ENCODE peak calls at places on chromosomes 3 and 15, in five cellular contexts. P is coronary artery, A is HFF-Myc, K is cardiac muscle cell, D is neural progenitor cell. F is an unnamed sample.

GRCh38 chr3:143000525-143000924 is 845 bp upstream of the U2SURP start:
- DNase-seq in K (peak; percentile 46), A (no peak), P (no peak), D (peak; percentile 41), F (no peak)

GRCh38 chr15:85889956-85890619 is 95.4 kb upstream of the KLHL25 start:
- DNase-seq in K (no peak), A (no peak), D (no peak), P (no peak), F (no peak)

GRCh38 chr3:169362261-169362660 is 301.3 kb downstream of the MECOM start:
- DNase-seq in K (peak; percentile 79), A (peak; percentile 10), P (no peak), D (no peak), F (no peak)

GRCh38 chr3:22353126-22353525 is 602.1 kb upstream of the ZNF385D start:
- DNase-seq in A (no peak), P (no peak), D (no peak), K (no peak), F (no peak)

GRCh38 chr15:97966924-97967620 is 6.6 kb downstream of the ARRDC4 start:
- DNase-seq in D (no peak), P (no peak), K (no peak), A (peak; percentile 53), F (no peak)

GRCh38 chr3:9947025-9947995 is 4.9 kb downstream of the PRRT3 start:
- DNase-seq in P (peak; percentile 83), K (peak; percentile 78), D (peak; percentile 85), A (no peak), F (no peak)

GRCh38 chr3:69751118-69751517 is 11.9 kb downstream of the MITF start:
- DNase-seq in A (no peak), K (no peak), P (no peak), D (no peak), F (no peak)

GRCh38 chr3:126567696-126568438 is 9.1 kb upstream of the C3orf22 start:
- DNase-seq in D (peak; percentile 39), P (no peak), A (no peak), K (no peak), F (no peak)

GRCh38 chr15:29934251-29934650 is 112.0 kb upstream of the TJP1 start:
- DNase-seq in K (peak; percentile 43), P (no peak), A (no peak), D (no peak), F (no peak)

GRCh38 chr3:72942427-72942826 is 54.2 kb upstream of the PPP4R2 start:
- DNase-seq in A (no peak), P (no peak), D (no peak), K (no peak), F (no peak)

GRCh38 chr3:23301817-23302216 is 98.7 kb downstream of the UBE2E2 start:
- DNase-seq in D (no peak), A (no peak), K (no peak), P (no peak), F (no peak)

GRCh38 chr3:12750658-12751071 is 8.4 kb downstream of the TMEM40 start:
- DNase-seq in K (peak; percentile 94), P (no peak), A (peak; percentile 76), D (no peak), F (no peak)

GRCh38 chr15:25641762-25642161 is 202.9 kb upstream of the UBE3A start:
- DNase-seq in P (no peak), K (no peak), D (peak; percentile 43), A (no peak), F (no peak)

GRCh38 chr3:13019243-13019701 is 54.0 kb downstream of the IQSEC1 start:
- DNase-seq in D (peak; percentile 91), A (peak; percentile 76), P (no peak), K (peak; percentile 86), F (no peak)

GRCh38 chr3:112894258-112894657 is 47.6 kb upstream of the CD200R1L start:
- DNase-seq in P (no peak), K (no peak), D (peak; percentile 20), A (no peak), F (no peak)

GRCh38 chr3:121670676-121671075 is 10.0 kb upstream of the HCLS1 start:
- DNase-seq in D (no peak), P (no peak), A (no peak), K (no peak), F (no peak)

GRCh38 chr15:96736384-96736783 is 405.9 kb downstream of the NR2F2 start:
- DNase-seq in A (no peak), D (no peak), K (peak; percentile 11), P (no peak), F (no peak)

GRCh38 chr15:67865766-67866165 is 25.9 kb upstream of the RNU6-1 start:
- DNase-seq in P (no peak), D (peak; percentile 74), K (no peak), A (no peak), F (no peak)

GRCh38 chr3:167762296-167762695 is 26.8 kb downstream of the SERPINI1 start:
- DNase-seq in A (no peak), K (no peak), P (no peak), D (no peak), F (no peak)

GRCh38 chr3:169146112-169146665 is 517.3 kb downstream of the MECOM start:
- DNase-seq in D (peak; percentile 81), A (no peak), K (peak; percentile 76), P (peak; percentile 75), F (no peak)

GRCh38 chr3:42079701-42080323 is 11.3 kb upstream of the TRAK1 start:
- DNase-seq in K (no peak), D (no peak), P (no peak), A (no peak), F (no peak)

GRCh38 chr15:52295421-52295991 is at the start of gene MYO5C:
- DNase-seq in K (peak; percentile 37), D (peak; percentile 87), A (no peak), P (no peak), F (no peak)

GRCh38 chr3:177905173-177905894 is 630.9 kb upstream of the KCNMB2 start:
- DNase-seq in D (no peak), A (peak; percentile 54), K (peak; percentile 93), P (no peak), F (no peak)

GRCh38 chr3:136332776-136333175 is 82.6 kb downstream of the PCCB start:
- DNase-seq in P (no peak), D (no peak), A (no peak), K (peak; percentile 27), F (no peak)

GRCh38 chr3:64687781-64688515 is at the start of gene ADAMTS9:
- DNase-seq in A (no peak), P (peak; percentile 92), K (peak; percentile 91), D (peak; percentile 92), F (no peak)

GRCh38 chr15:68073576-68074288 is 19.6 kb downstream of the PIAS1 start:
- DNase-seq in A (no peak), D (no peak), P (no peak), K (no peak), F (no peak)

GRCh38 chr3:102063572-102063971 is 214.3 kb downstream of the NFKBIZ start:
- DNase-seq in D (no peak), A (no peak), P (no peak), K (no peak), F (no peak)

GRCh38 chr3:62990704-62991413 is 115.6 kb upstream of the CADPS start:
- DNase-seq in A (no peak), K (no peak), D (peak; percentile 78), P (no peak), F (no peak)

GRCh38 chr3:8656240-8656639 is 11.6 kb upstream of the SSUH2 start:
- DNase-seq in K (no peak), P (no peak), A (no peak), D (no peak), F (no peak)

GRCh38 chr3:160973067-160973466 is 132.1 kb downstream of the B3GALNT1 start:
- DNase-seq in D (no peak), P (no peak), K (no peak), A (no peak), F (no peak)

GRCh38 chr3:113084777-113085176 is 94.0 kb downstream of the GTPBP8 start:
- DNase-seq in D (no peak), A (peak; percentile 87), P (no peak), K (peak; percentile 77), F (no peak)

DNA sequence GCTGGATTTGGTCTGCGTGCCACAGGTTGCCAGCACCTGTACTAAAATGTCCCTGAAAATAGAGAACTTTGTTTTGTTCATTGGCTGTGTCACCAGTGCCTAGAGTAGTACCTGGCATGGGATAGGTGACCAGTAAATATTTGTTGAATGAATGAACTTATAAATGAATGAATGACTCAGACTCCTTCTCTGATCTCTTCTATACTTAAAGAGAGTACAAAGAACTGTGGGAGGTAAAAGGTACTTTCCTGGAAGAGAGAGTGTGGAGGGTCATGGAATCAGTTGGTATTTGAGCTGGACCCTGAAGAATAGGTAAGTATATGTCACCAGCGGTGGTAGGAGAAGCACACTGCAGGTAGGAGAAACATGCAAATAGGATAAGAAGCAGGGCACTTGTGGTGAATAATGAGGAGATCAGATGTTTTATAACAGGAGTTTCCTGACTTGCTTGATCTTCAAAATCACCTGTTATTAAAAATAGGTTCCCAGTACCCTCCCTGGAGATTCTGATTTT is 149.4 kb downstream of the LPP start:
- DNase-seq in K (no peak), A (no peak), P (no peak), D (no peak), F (no peak)
- H3K4me3 ChIP-seq in K (no peak overlapping the region), A (no peak overlapping the region), P (no peak overlapping the region), D (no peak overlapping the region), F (no peak overlapping the region)

GRCh38 chr3:139588450-139588849 is 48.9 kb upstream of the RBP1 start:
- DNase-seq in A (no peak), K (no peak), D (peak; percentile 73), P (no peak), F (no peak)
- TF ChIP-seq CTCF in A (no peak), K (no peak), D (peak; percentile 57), P (no peak), F (no peak)

GRCh38 chr3:35671483-35671882 is 32.2 kb downstream of the ARPP21 start:
- DNase-seq in A (no peak), P (no peak), D (no peak), K (no peak), F (no peak)

GRCh38 chr3:35675206-35675605 is 35.9 kb downstream of the ARPP21 start:
- DNase-seq in P (no peak), A (no peak), D (no peak), K (no peak), F (no peak)

GRCh38 chr3:35673017-35673416 is 33.7 kb downstream of the ARPP21 start:
- DNase-seq in K (no peak), A (no peak), P (no peak), D (no peak), F (no peak)

GRCh38 chr3:35675621-35676020 is 36.3 kb downstream of the ARPP21 start:
- DNase-seq in D (no peak), A (no peak), P (no peak), K (no peak), F (no peak)

DNA sequence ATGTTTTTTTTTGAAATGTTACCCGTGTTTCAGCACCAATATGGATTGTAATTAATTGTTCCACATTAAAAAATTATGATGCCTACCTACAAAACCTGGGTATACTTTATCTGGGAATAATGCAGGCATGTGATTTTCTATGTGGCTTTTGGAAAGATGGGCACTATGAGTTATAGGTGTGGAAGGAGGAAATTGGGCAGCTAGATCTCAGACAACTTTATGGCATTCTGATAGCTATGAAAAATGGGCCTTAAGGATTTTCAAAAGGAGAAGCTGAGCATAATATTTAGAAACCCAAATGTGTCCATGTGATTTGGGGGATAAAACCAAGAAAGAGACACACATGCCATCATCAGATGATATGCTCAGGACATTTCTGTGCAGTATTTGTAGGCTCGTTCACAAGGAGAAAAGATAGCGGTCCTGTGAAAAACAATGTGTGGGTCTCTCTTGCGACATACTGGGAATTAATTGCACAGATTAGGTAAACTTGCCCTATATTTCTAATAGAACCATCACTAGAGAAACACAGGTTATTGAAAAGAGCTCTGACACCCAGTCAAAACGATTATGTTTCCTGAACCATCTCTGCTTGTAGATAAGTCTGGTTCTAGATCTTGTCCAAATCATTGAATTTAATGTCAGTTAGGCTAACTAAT is 35.3 kb downstream of the ARPP21 start:
- DNase-seq in A (no peak), K (peak; percentile 30), P (no peak), D (no peak), F (no peak)
- H3K4me3 ChIP-seq in A (no peak overlapping the region), K (no peak overlapping the region), P (no peak overlapping the region), D (no peak overlapping the region), F (no peak overlapping the region)

GRCh38 chr15:60829416-60829815 is 350.5 kb upstream of the ICE2 start:
- DNase-seq in D (no peak), A (peak; percentile 11), K (no peak), P (no peak), F (no peak)
- TF ChIP-seq CTCF in D (no peak), A (no peak), K (no peak), P (no peak), F (no peak)